ENCODE peak calls at places on chromosome 3, in seven cellular contexts. One of them, this sample, is unnamed.

GRCh38 chr3:103381286-103381685 is 946.5 kb downstream of the ZPLD1 start:
- DNase-seq in MCF 10A: no peak
- DNase-seq in WTC11: no peak
- DNase-seq in WERI-Rb-1: no peak
- DNase-seq in choroid plexus epithelial cell: no peak
- DNase-seq in GM23338: no peak
- DNase-seq in A549: no peak
- DNase-seq in this sample: no peak

GRCh38 chr3:44120721-44121582 is 120.7 kb upstream of the TOPAZ1 start:
- DNase-seq in MCF 10A: peak
- DNase-seq in WTC11: no peak
- DNase-seq in WERI-Rb-1: no peak
- DNase-seq in choroid plexus epithelial cell: no peak
- DNase-seq in GM23338: peak
- DNase-seq in A549: no peak
- DNase-seq in this sample: peak

GRCh38 chr3:99651561-99651960 is 13.2 kb downstream of the COL8A1 start:
- DNase-seq in MCF 10A: peak
- DNase-seq in WTC11: no peak
- DNase-seq in WERI-Rb-1: no peak
- DNase-seq in choroid plexus epithelial cell: peak
- DNase-seq in GM23338: no peak
- DNase-seq in A549: peak
- DNase-seq in this sample: peak

GRCh38 chr3:184678317-184679055 is 33.4 kb downstream of the MAGEF1 start:
- DNase-seq in MCF 10A: no peak
- DNase-seq in WTC11: no peak
- DNase-seq in WERI-Rb-1: no peak
- DNase-seq in choroid plexus epithelial cell: no peak
- DNase-seq in GM23338: no peak
- DNase-seq in A549: no peak
- DNase-seq in this sample: no peak

GRCh38 chr3:106687905-106688304 is 689.3 kb upstream of the CCDC54 start:
- DNase-seq in MCF 10A: no peak
- DNase-seq in WTC11: no peak
- DNase-seq in WERI-Rb-1: no peak
- DNase-seq in choroid plexus epithelial cell: no peak
- DNase-seq in GM23338: no peak
- DNase-seq in A549: no peak
- DNase-seq in this sample: no peak

GRCh38 chr3:149339931-149340309 is 6.5 kb upstream of the TM4SF18 start:
- DNase-seq in MCF 10A: peak
- DNase-seq in WTC11: peak
- DNase-seq in WERI-Rb-1: no peak
- DNase-seq in choroid plexus epithelial cell: peak
- DNase-seq in GM23338: peak
- DNase-seq in A549: peak
- DNase-seq in this sample: peak

GRCh38 chr3:3295586-3295985 is 116.1 kb upstream of the CRBN start:
- DNase-seq in MCF 10A: no peak
- DNase-seq in WTC11: no peak
- DNase-seq in WERI-Rb-1: no peak
- DNase-seq in choroid plexus epithelial cell: no peak
- DNase-seq in GM23338: no peak
- DNase-seq in A549: no peak
- DNase-seq in this sample: no peak

GRCh38 chr3:49523756-49524747 is 30.2 kb upstream of the BSN start:
- DNase-seq in MCF 10A: peak
- DNase-seq in WTC11: no peak
- DNase-seq in WERI-Rb-1: no peak
- DNase-seq in choroid plexus epithelial cell: no peak
- DNase-seq in GM23338: no peak
- DNase-seq in A549: no peak
- DNase-seq in this sample: no peak

GRCh38 chr3:111965484-111965883 is 13.3 kb upstream of the ABHD10 start:
- DNase-seq in MCF 10A: no peak
- DNase-seq in WTC11: no peak
- DNase-seq in WERI-Rb-1: no peak
- DNase-seq in choroid plexus epithelial cell: no peak
- DNase-seq in GM23338: no peak
- DNase-seq in A549: no peak
- DNase-seq in this sample: no peak

DNA sequence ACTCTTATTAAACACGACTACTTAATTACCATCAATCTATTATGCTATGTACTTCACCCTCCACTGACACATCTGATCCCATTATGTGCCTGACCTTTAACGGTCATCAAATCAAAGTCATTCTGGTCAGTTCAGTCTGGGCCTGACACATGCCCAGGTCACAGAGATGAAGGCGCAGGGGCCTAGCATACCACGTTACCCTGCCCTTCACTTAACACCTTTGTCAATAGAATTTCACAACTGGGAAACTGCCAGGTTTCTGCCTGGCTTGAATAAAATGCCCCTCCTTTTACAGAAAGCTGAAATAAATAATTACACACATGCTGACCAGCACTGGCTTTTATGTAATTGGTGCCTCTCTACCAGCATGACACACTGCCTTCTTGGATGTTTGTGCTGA is 39.5 kb downstream of the MECOM start:
- DNase-seq in MCF 10A: no peak
- DNase-seq in WTC11: no peak
- DNase-seq in WERI-Rb-1: no peak
- DNase-seq in choroid plexus epithelial cell: no peak
- DNase-seq in GM23338: no peak
- DNase-seq in A549: no peak
- DNase-seq in this sample: no peak
- TF ChIP-seq CTCF in MCF 10A: no peak
- TF ChIP-seq CTCF in WTC11: no peak
- TF ChIP-seq CTCF in WERI-Rb-1: no peak
- TF ChIP-seq CTCF in choroid plexus epithelial cell: no peak
- TF ChIP-seq CTCF in GM23338: no peak
- TF ChIP-seq CTCF in A549: no peak
- TF ChIP-seq CTCF in this sample: no peak

GRCh38 chr3:128273116-128273840 is 120.0 kb downstream of the EEFSEC start:
- DNase-seq in MCF 10A: no peak
- DNase-seq in WTC11: no peak
- DNase-seq in WERI-Rb-1: no peak
- DNase-seq in choroid plexus epithelial cell: no peak
- DNase-seq in GM23338: peak
- DNase-seq in A549: no peak
- DNase-seq in this sample: no peak
- TF ChIP-seq CTCF in MCF 10A: no peak
- TF ChIP-seq CTCF in WTC11: no peak
- TF ChIP-seq CTCF in WERI-Rb-1: no peak
- TF ChIP-seq CTCF in choroid plexus epithelial cell: no peak
- TF ChIP-seq CTCF in GM23338: no peak
- TF ChIP-seq CTCF in A549: no peak
- TF ChIP-seq CTCF in this sample: no peak

GRCh38 chr3:29338981-29339833 is 58.3 kb downstream of the RBMS3 start:
- DNase-seq in MCF 10A: no peak
- DNase-seq in WTC11: no peak
- DNase-seq in WERI-Rb-1: peak
- DNase-seq in choroid plexus epithelial cell: peak
- DNase-seq in GM23338: no peak
- DNase-seq in A549: no peak
- DNase-seq in this sample: peak
- TF ChIP-seq CTCF in MCF 10A: no peak
- TF ChIP-seq CTCF in WTC11: no peak
- TF ChIP-seq CTCF in WERI-Rb-1: no peak
- TF ChIP-seq CTCF in choroid plexus epithelial cell: no peak
- TF ChIP-seq CTCF in GM23338: no peak
- TF ChIP-seq CTCF in A549: no peak
- TF ChIP-seq CTCF in this sample: no peak

DNA sequence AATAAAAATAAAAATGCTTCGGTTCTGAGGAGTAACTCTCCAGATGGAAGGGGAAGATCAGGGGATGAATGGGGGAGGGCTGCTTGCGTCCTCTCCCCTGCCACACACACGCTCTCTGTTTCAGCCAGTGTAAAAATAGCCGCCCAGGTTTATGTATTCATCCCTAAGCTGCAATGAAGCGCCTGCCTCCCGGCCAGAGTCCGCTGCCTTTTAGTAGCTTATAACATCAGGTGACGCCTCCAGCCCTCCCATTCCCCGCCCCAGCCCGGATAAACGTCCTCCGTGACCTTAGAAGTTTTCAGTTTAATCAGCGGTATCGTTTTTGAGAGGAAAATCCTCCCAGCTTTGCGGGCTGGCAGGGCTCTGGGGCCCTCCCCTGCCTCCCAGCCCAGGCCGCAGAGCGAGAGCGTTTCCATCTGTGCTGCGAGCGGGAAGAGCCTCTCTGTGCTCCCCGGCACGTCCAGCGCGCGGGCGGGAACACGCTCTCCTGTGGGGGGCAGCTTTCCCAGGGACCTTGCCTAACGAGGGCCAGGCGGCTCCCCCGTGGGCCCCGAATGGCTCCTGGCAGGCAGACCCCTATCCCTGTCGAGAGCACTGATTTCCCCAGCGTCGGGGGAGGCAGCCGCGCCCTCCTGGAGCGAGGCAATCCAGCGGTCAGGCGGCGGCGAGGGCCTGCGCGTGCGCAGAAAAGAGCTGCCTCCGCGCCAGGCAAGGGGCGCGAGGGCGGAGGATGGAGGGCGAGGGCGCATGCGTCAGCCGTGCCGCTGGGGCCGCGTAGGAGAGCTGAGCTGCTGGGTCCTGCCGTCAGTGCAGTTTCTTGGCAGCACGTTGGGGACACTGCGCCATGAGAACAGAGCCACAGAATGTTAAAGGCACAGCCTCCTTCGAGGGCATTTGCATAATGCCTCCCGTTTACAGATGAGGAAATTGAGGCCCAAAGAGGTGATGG is 71.2 kb downstream of the CCNL1 start:
- DNase-seq in MCF 10A: peak
- DNase-seq in WTC11: peak
- DNase-seq in WERI-Rb-1: peak
- DNase-seq in choroid plexus epithelial cell: peak
- DNase-seq in GM23338: peak
- DNase-seq in A549: peak
- DNase-seq in this sample: peak
- TF ChIP-seq CTCF in MCF 10A: no peak
- TF ChIP-seq CTCF in WTC11: no peak
- TF ChIP-seq CTCF in WERI-Rb-1: peak
- TF ChIP-seq CTCF in choroid plexus epithelial cell: peak
- TF ChIP-seq CTCF in GM23338: peak
- TF ChIP-seq CTCF in A549: no peak
- TF ChIP-seq CTCF in this sample: no peak

DNA sequence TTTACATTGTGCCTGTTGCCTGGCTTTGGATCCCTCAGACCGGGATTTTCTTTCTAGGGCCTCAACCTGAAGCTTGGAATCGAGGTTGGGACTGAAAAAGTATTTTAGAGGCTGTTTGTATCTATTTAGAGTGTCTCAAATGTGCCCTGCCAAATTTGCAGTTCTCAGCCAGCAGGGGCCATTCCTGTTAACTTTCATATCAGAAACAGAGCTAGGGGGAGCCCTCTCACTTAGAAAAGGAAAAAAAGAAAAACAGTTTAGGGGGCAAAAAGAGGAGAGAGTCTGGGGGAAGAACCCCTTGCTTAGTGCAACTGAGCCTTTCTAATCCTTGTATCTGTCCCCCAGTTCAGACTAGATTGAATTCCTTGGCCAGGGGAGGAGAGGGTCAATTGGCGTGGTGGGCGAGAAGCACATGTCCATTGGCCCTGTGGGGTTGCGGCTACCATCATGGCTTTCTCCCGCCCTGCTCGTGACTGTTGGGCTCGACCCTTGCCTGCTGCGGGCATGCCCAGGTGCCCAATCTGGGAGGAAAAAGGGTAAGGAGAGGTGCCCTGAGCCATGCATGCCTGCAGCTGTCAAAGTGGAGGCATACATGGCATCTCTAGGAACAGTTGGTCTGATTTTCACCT is 101.6 kb downstream of the CFAP44 start:
- DNase-seq in MCF 10A: no peak
- DNase-seq in WTC11: no peak
- DNase-seq in WERI-Rb-1: no peak
- DNase-seq in choroid plexus epithelial cell: peak
- DNase-seq in GM23338: peak
- DNase-seq in A549: no peak
- DNase-seq in this sample: no peak
- TF ChIP-seq CTCF in MCF 10A: no peak
- TF ChIP-seq CTCF in WTC11: no peak
- TF ChIP-seq CTCF in WERI-Rb-1: no peak
- TF ChIP-seq CTCF in choroid plexus epithelial cell: peak
- TF ChIP-seq CTCF in GM23338: peak
- TF ChIP-seq CTCF in A549: peak
- TF ChIP-seq CTCF in this sample: peak

DNA sequence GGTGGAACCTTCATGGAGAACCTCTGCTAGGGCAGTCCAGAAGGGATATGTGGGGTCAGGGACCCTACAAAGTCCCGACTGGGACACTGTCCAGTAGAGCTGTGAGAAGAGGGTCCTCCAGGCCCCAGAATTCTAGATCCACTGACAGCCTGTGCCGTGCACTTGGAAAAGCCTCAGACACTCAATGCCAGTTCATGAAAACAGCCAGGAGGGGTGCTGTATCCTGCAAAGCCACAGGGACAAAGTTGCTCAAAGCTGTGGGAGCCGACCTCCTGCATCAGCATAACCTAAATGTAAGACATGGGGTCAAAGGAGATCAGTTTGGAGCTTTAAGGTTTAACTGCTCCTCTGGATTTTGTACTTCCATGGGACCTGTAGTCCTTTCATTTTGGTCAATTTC is 448.8 kb upstream of the CADM2 start:
- DNase-seq in MCF 10A: no peak
- DNase-seq in WTC11: no peak
- DNase-seq in WERI-Rb-1: no peak
- DNase-seq in choroid plexus epithelial cell: no peak
- DNase-seq in GM23338: peak
- DNase-seq in A549: peak
- DNase-seq in this sample: no peak
- TF ChIP-seq CTCF in MCF 10A: no peak
- TF ChIP-seq CTCF in WTC11: no peak
- TF ChIP-seq CTCF in WERI-Rb-1: no peak
- TF ChIP-seq CTCF in choroid plexus epithelial cell: no peak
- TF ChIP-seq CTCF in GM23338: peak
- TF ChIP-seq CTCF in A549: no peak
- TF ChIP-seq CTCF in this sample: no peak

DNA sequence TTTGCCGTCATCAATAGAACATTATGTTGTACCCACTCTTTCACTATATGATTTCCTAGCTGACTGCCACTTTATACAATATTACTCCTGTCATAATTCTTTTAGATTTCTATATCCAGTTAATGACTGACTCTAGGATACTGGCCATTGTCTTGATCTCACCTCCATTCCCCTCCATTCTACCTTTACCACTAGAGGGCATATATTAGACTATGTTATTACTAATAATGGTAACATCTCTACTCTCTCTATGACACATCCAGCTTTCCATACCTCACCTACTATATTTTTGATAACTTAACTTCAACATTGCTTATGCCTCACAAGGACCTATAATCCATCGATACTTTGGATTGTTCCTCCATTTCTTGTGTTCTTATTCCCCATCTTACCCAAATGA is 31.4 kb upstream of the POU1F1 start:
- DNase-seq in MCF 10A: no peak
- DNase-seq in WTC11: no peak
- DNase-seq in WERI-Rb-1: no peak
- DNase-seq in choroid plexus epithelial cell: peak
- DNase-seq in GM23338: peak
- DNase-seq in A549: no peak
- DNase-seq in this sample: no peak
- TF ChIP-seq CTCF in MCF 10A: no peak
- TF ChIP-seq CTCF in WTC11: no peak
- TF ChIP-seq CTCF in WERI-Rb-1: no peak
- TF ChIP-seq CTCF in choroid plexus epithelial cell: peak
- TF ChIP-seq CTCF in GM23338: peak
- TF ChIP-seq CTCF in A549: no peak
- TF ChIP-seq CTCF in this sample: peak